ENCODE peak calls at places on chromosomes 6 and 20, in four cellular contexts. S, C, O and F are unnamed samples.
A peak's percentile ranks its signal among the peaks of the same experiment; 100 is the strongest.

GRCh38 chr6:168294901-168295300 is 24.7 kb downstream of the DACT2 start:
- DNase-seq in S (no peak), C (no peak), O (no peak), F (no peak)

GRCh38 chr6:127457444-127458064 is 1.6 kb downstream of the KIAA0408 start:
- DNase-seq in S (no peak), C (no peak), O (no peak), F (no peak)

GRCh38 chr6:45163952-45164766 is 164.0 kb upstream of the RUNX2 start:
- DNase-seq in S (no peak), C (no peak), O (no peak), F (no peak)

GRCh38 chr6:25332671-25333071 is 53.5 kb downstream of the CARMIL1 start:
- DNase-seq in S (no peak), C (no peak), O (no peak), F (no peak)

GRCh38 chr20:62382306-62383198 is 4.4 kb upstream of the RPS21 start:
- DNase-seq in S (peak; percentile 94), C (peak; percentile 79), O (peak; percentile 73), F (peak; percentile 92)

GRCh38 chr6:3381233-3382065 is 75.4 kb downstream of the SLC22A23 start:
- DNase-seq in S (no peak), C (no peak), O (no peak), F (no peak)

GRCh38 chr20:63044204-63044600 is 37.4 kb upstream of the BHLHE23 start:
- DNase-seq in S (no peak), C (no peak), O (no peak), F (no peak)

GRCh38 chr20:17613328-17614175 is 43.7 kb downstream of the DSTN start:
- DNase-seq in S (peak; percentile 18), C (no peak), O (no peak), F (peak; percentile 40)

GRCh38 chr20:51116765-51117686 is 94.1 kb upstream of the KCNG1 start:
- DNase-seq in S (no peak), C (no peak), O (no peak), F (no peak)

GRCh38 chr20:35448788-35449373 is 6.5 kb upstream of the CEP250 start:
- DNase-seq in S (no peak), C (no peak), O (no peak), F (no peak)

GRCh38 chr20:12072221-12072944 is 154.7 kb downstream of the BTBD3 start:
- DNase-seq in S (no peak), C (no peak), O (no peak), F (no peak)

GRCh38 chr6:8904754-8905153 is 469.4 kb upstream of the SLC35B3 start:
- DNase-seq in S (no peak), C (no peak), O (no peak), F (no peak)

GRCh38 chr6:56759521-56759920 is 116.8 kb upstream of the DST start:
- DNase-seq in S (no peak), C (no peak), O (no peak), F (no peak)

GRCh38 chr6:89048985-89049384 is 31.6 kb upstream of the PNRC1 start:
- DNase-seq in S (peak; percentile 30), C (no peak), O (no peak), F (no peak)

GRCh38 chr20:9740486-9740885 is 98.4 kb downstream of the PAK5 start:
- DNase-seq in S (no peak), C (no peak), O (no peak), F (no peak)

GRCh38 chr6:47651505-47651944 is 46.9 kb upstream of the ADGRF4 start:
- DNase-seq in S (no peak), C (no peak), O (no peak), F (no peak)

GRCh38 chr6:36519352-36519751 is 27.9 kb downstream of the STK38 start:
- DNase-seq in S (no peak), C (no peak), O (no peak), F (no peak)

GRCh38 chr20:11091496-11091895 is 417.7 kb upstream of the JAG1 start:
- DNase-seq in S (no peak), C (no peak), O (no peak), F (no peak)

GRCh38 chr6:39082310-39082709 is 32.7 kb downstream of the SAYSD1 start:
- DNase-seq in S (no peak), C (no peak), O (no peak), F (no peak)

GRCh38 chr20:63290677-63291472 is 2.1 kb upstream of the COL20A1 start:
- DNase-seq in S (peak; percentile 73), C (peak; percentile 26), O (peak; percentile 54), F (peak; percentile 79)

GRCh38 chr6:143549630-143550268 is 38.2 kb upstream of the FUCA2 start:
- DNase-seq in S (peak; percentile 58), C (no peak), O (no peak), F (no peak)

GRCh38 chr6:34174846-34175399 is 29.0 kb upstream of the GRM4 start:
- DNase-seq in S (no peak), C (no peak), O (no peak), F (no peak)

GRCh38 chr6:51432481-51432880 is 613.8 kb downstream of the TFAP2B start:
- DNase-seq in S (no peak), C (no peak), O (no peak), F (no peak)

GRCh38 chr6:83908813-83909212 is 49.3 kb downstream of the CYB5R4 start:
- DNase-seq in S (no peak), C (no peak), O (no peak), F (no peak)